ENCODE peak calls at places on chromosomes 11 and 22, in six cellular contexts. One of them, this sample, is unnamed.

GRCh38 chr22:44732661-44733060 is 19.7 kb upstream of the ARHGAP8 start:
- DNase-seq in H1: no peak
- DNase-seq in IMR-90: no peak
- DNase-seq in neuronal stem cell: no peak
- DNase-seq in trophoblast cell: no peak
- DNase-seq in mesenchymal stem cell: no peak
- DNase-seq in this sample: no peak

GRCh38 chr11:72084960-72085359 is 4.3 kb downstream of the LRRC51 start:
- DNase-seq in mesenchymal stem cell: no peak
- DNase-seq in H1: no peak
- DNase-seq in neuronal stem cell: no peak
- DNase-seq in IMR-90: no peak
- DNase-seq in trophoblast cell: no peak
- DNase-seq in this sample: no peak

GRCh38 chr11:130156108-130157022 is 3.2 kb upstream of the ST14 start:
- DNase-seq in trophoblast cell: no peak
- DNase-seq in H1: no peak
- DNase-seq in mesenchymal stem cell: no peak
- DNase-seq in IMR-90: no peak
- DNase-seq in neuronal stem cell: no peak
- DNase-seq in this sample: no peak

GRCh38 chr11:120606116-120607010 is 94.8 kb downstream of the GRIK4 start:
- DNase-seq in mesenchymal stem cell: no peak
- DNase-seq in neuronal stem cell: no peak
- DNase-seq in trophoblast cell: no peak
- DNase-seq in H1: no peak
- DNase-seq in IMR-90: no peak
- DNase-seq in this sample: no peak

GRCh38 chr11:20608938-20609337 is 9.5 kb downstream of the SLC6A5 start:
- DNase-seq in trophoblast cell: no peak
- DNase-seq in mesenchymal stem cell: no peak
- DNase-seq in IMR-90: no peak
- DNase-seq in neuronal stem cell: no peak
- DNase-seq in H1: no peak
- DNase-seq in this sample: no peak

GRCh38 chr22:50340157-50340879 is 2.8 kb upstream of the PPP6R2 start:
- DNase-seq in neuronal stem cell: no peak
- DNase-seq in IMR-90: no peak
- DNase-seq in H1: no peak
- DNase-seq in mesenchymal stem cell: peak
- DNase-seq in trophoblast cell: peak
- DNase-seq in this sample: no peak

GRCh38 chr11:24617856-24618255 is 121.0 kb downstream of the LUZP2 start:
- DNase-seq in mesenchymal stem cell: no peak
- DNase-seq in IMR-90: no peak
- DNase-seq in H1: no peak
- DNase-seq in neuronal stem cell: no peak
- DNase-seq in trophoblast cell: no peak
- DNase-seq in this sample: no peak

GRCh38 chr22:25970996-25971811 is 198.1 kb upstream of the SEZ6L start:
- DNase-seq in neuronal stem cell: no peak
- DNase-seq in H1: peak
- DNase-seq in trophoblast cell: no peak
- DNase-seq in mesenchymal stem cell: no peak
- DNase-seq in IMR-90: no peak
- DNase-seq in this sample: peak

GRCh38 chr11:10511046-10511711 is 29.8 kb downstream of the RNF141 start:
- DNase-seq in IMR-90: no peak
- DNase-seq in H1: peak
- DNase-seq in neuronal stem cell: peak
- DNase-seq in mesenchymal stem cell: no peak
- DNase-seq in trophoblast cell: no peak
- DNase-seq in this sample: peak

GRCh38 chr11:10305964-10306918 is 1.4 kb downstream of the ADM start:
- DNase-seq in mesenchymal stem cell: peak
- DNase-seq in neuronal stem cell: no peak
- DNase-seq in H1: no peak
- DNase-seq in trophoblast cell: peak
- DNase-seq in IMR-90: peak
- DNase-seq in this sample: peak

GRCh38 chr11:113553235-113553634 is 78.0 kb upstream of the DRD2 start:
- DNase-seq in IMR-90: peak
- DNase-seq in trophoblast cell: peak
- DNase-seq in H1: peak
- DNase-seq in neuronal stem cell: peak
- DNase-seq in mesenchymal stem cell: peak
- DNase-seq in this sample: peak

GRCh38 chr11:128039140-128040021 is 548.0 kb downstream of the ETS1 start:
- DNase-seq in mesenchymal stem cell: peak
- DNase-seq in neuronal stem cell: no peak
- DNase-seq in IMR-90: peak
- DNase-seq in H1: no peak
- DNase-seq in trophoblast cell: peak
- DNase-seq in this sample: no peak

GRCh38 chr11:88553204-88553603 is 215.7 kb upstream of the CTSC start:
- DNase-seq in H1: no peak
- DNase-seq in neuronal stem cell: no peak
- DNase-seq in IMR-90: peak
- DNase-seq in mesenchymal stem cell: peak
- DNase-seq in trophoblast cell: no peak
- DNase-seq in this sample: no peak

GRCh38 chr22:33242078-33242477 is 183.9 kb upstream of the SYN3 start:
- DNase-seq in neuronal stem cell: no peak
- DNase-seq in IMR-90: no peak
- DNase-seq in H1: no peak
- DNase-seq in mesenchymal stem cell: no peak
- DNase-seq in trophoblast cell: no peak
- DNase-seq in this sample: no peak

GRCh38 chr22:33038131-33038772 is 19.9 kb downstream of the SYN3 start:
- DNase-seq in mesenchymal stem cell: no peak
- DNase-seq in H1: no peak
- DNase-seq in neuronal stem cell: peak
- DNase-seq in trophoblast cell: peak
- DNase-seq in IMR-90: no peak
- DNase-seq in this sample: no peak

GRCh38 chr11:72896431-72896830 is 82.2 kb downstream of the ATG16L2 start:
- DNase-seq in H1: no peak
- DNase-seq in neuronal stem cell: no peak
- DNase-seq in mesenchymal stem cell: no peak
- DNase-seq in trophoblast cell: no peak
- DNase-seq in IMR-90: no peak
- DNase-seq in this sample: no peak

GRCh38 chr11:94028436-94028835 is 7.3 kb downstream of the HEPHL1 start:
- DNase-seq in mesenchymal stem cell: peak
- DNase-seq in trophoblast cell: peak
- DNase-seq in neuronal stem cell: no peak
- DNase-seq in H1: no peak
- DNase-seq in IMR-90: peak
- DNase-seq in this sample: no peak

GRCh38 chr22:29904020-29904419 is 21.0 kb downstream of the MTMR3 start:
- DNase-seq in mesenchymal stem cell: no peak
- DNase-seq in trophoblast cell: peak
- DNase-seq in neuronal stem cell: no peak
- DNase-seq in H1: no peak
- DNase-seq in IMR-90: no peak
- DNase-seq in this sample: no peak

GRCh38 chr22:21734540-21735197 is 925 bp downstream of the YPEL1 start:
- DNase-seq in trophoblast cell: peak
- DNase-seq in IMR-90: no peak
- DNase-seq in neuronal stem cell: no peak
- DNase-seq in H1: no peak
- DNase-seq in mesenchymal stem cell: no peak
- DNase-seq in this sample: no peak

DNA sequence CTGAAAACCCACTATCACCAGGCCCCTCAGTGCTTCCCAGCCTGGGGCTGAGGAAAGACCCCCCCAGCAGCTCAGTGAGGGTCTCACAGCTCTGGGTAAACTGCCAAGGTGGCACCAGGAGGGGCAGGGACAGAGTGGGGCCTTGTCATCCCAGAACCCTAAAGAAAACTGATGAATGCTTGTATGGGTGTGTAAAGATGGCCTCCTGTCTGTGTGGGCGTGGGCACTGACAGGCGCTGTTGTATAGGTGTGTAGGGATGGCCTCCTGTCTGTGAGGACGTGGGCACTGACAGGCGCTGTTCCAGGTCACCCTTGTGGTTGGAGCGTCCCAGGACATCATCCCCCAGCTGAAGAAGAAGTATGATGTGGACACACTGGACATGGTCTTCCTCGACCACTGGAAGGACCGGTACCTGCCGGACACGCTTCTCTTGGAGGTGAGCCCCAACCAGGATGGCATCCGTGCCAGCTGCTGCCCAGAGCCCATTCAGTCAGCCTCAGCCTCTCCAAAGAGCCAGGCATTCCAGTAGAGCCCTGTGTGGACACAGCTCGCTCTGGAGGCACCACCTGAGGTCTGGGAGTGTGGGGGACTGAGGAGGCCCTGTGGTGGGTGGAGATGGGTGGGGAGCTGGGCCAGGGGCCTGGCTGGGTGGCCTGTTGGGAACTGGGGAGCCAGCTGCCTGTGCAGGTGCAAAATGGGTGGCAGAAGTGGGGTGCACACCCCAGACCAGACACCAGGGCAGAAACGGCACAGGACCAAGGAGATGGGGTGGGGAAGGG is 22.4 kb upstream of the TXNRD2 start:
- DNase-seq in trophoblast cell: no peak
- DNase-seq in H1: no peak
- DNase-seq in neuronal stem cell: no peak
- DNase-seq in mesenchymal stem cell: no peak
- DNase-seq in IMR-90: no peak
- DNase-seq in this sample: no peak
- H3K14ac ChIP-seq in trophoblast cell: peak
- H3K14ac ChIP-seq in H1: no peak
- H3K14ac ChIP-seq in neuronal stem cell: peak
- H3K14ac ChIP-seq in mesenchymal stem cell: no peak
- H3K14ac ChIP-seq in IMR-90: no peak
- H3K14ac ChIP-seq in this sample: no peak

DNA sequence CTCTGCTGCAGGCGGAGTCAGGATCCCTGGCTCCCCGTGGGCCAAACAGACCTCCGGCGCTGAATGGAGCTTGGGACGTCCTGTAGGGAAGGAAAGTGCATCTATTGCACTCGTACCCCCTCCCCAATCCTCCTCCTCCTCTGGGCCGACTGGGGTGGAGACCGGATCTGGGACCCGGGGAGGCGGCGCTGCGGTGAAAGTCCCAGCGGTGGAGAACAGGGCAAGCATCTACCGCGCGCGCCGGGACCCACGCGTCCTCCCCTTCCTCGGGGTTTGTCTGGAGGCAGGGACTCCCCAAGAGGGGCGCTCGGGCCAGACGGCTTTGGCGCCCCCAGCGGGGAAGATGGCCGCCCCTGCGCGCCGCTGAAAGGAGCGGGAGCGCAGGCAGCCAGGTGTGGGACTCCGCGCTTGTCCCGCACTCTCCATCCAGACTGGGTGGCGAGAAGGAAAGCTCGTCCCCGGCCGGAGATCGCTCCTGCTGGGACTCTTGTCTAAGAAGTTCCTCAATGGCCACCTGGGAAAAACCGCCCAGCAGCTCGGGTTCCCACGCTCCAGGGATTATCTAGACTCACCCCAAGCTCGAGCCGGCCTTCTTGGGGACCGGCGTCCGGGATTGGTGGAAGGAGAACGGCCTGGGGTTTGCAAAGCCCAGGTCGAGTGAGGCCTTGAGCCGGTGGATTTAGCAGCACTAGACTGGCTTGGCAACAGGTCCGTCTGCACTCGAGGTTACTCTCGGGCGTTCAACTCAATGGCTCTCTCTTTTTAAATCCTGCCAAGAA is 718 bp downstream of the FADS2 start:
- DNase-seq in mesenchymal stem cell: peak
- DNase-seq in H1: no peak
- DNase-seq in trophoblast cell: peak
- DNase-seq in IMR-90: no peak
- DNase-seq in neuronal stem cell: peak
- DNase-seq in this sample: peak
- H4K8ac ChIP-seq in mesenchymal stem cell: peak
- H4K8ac ChIP-seq in H1: peak
- H4K8ac ChIP-seq in trophoblast cell: peak
- H4K8ac ChIP-seq in IMR-90: peak
- H4K8ac ChIP-seq in neuronal stem cell: no peak
- H4K8ac ChIP-seq in this sample: no peak

GRCh38 chr22:27602390-27602789 is 199.2 kb downstream of the MN1 start:
- DNase-seq in trophoblast cell: no peak
- DNase-seq in H1: no peak
- DNase-seq in neuronal stem cell: no peak
- DNase-seq in mesenchymal stem cell: no peak
- DNase-seq in IMR-90: no peak
- DNase-seq in this sample: peak

GRCh38 chr22:27603823-27604190 is 197.7 kb downstream of the MN1 start:
- DNase-seq in IMR-90: no peak
- DNase-seq in trophoblast cell: peak
- DNase-seq in mesenchymal stem cell: no peak
- DNase-seq in neuronal stem cell: no peak
- DNase-seq in H1: no peak
- DNase-seq in this sample: no peak

GRCh38 chr22:27601195-27601594 is 200.4 kb downstream of the MN1 start:
- DNase-seq in neuronal stem cell: no peak
- DNase-seq in H1: no peak
- DNase-seq in trophoblast cell: no peak
- DNase-seq in IMR-90: no peak
- DNase-seq in mesenchymal stem cell: no peak
- DNase-seq in this sample: no peak

GRCh38 chr22:27605390-27605789 is 196.2 kb downstream of the MN1 start:
- DNase-seq in IMR-90: no peak
- DNase-seq in H1: no peak
- DNase-seq in neuronal stem cell: no peak
- DNase-seq in mesenchymal stem cell: no peak
- DNase-seq in trophoblast cell: no peak
- DNase-seq in this sample: no peak

GRCh38 chr22:27603111-27603822 is 198.3 kb downstream of the MN1 start:
- DNase-seq in IMR-90: no peak
- DNase-seq in H1: no peak
- DNase-seq in neuronal stem cell: no peak
- DNase-seq in mesenchymal stem cell: no peak
- DNase-seq in trophoblast cell: no peak
- DNase-seq in this sample: no peak
- H3K14ac ChIP-seq in IMR-90: no peak
- H3K14ac ChIP-seq in H1: no peak
- H3K14ac ChIP-seq in neuronal stem cell: no peak
- H3K14ac ChIP-seq in mesenchymal stem cell: no peak
- H3K14ac ChIP-seq in trophoblast cell: no peak
- H3K14ac ChIP-seq in this sample: no peak

GRCh38 chr11:27210509-27210908 is 152.5 kb downstream of the CCDC34 start:
- DNase-seq in neuronal stem cell: no peak
- DNase-seq in trophoblast cell: no peak
- DNase-seq in H1: no peak
- DNase-seq in IMR-90: no peak
- DNase-seq in mesenchymal stem cell: no peak
- DNase-seq in this sample: no peak

GRCh38 chr11:27214713-27215112 is 148.3 kb downstream of the CCDC34 start:
- DNase-seq in H1: no peak
- DNase-seq in IMR-90: no peak
- DNase-seq in trophoblast cell: no peak
- DNase-seq in neuronal stem cell: no peak
- DNase-seq in mesenchymal stem cell: no peak
- DNase-seq in this sample: no peak

GRCh38 chr11:27213232-27213660 is 149.8 kb downstream of the CCDC34 start:
- DNase-seq in mesenchymal stem cell: peak
- DNase-seq in neuronal stem cell: peak
- DNase-seq in H1: no peak
- DNase-seq in trophoblast cell: peak
- DNase-seq in IMR-90: peak
- DNase-seq in this sample: no peak

GRCh38 chr11:27211370-27212127 is 151.5 kb downstream of the CCDC34 start:
- DNase-seq in neuronal stem cell: no peak
- DNase-seq in IMR-90: no peak
- DNase-seq in trophoblast cell: peak
- DNase-seq in mesenchymal stem cell: no peak
- DNase-seq in H1: no peak
- DNase-seq in this sample: no peak

GRCh38 chr11:27212248-27212780 is 150.7 kb downstream of the CCDC34 start:
- DNase-seq in mesenchymal stem cell: no peak
- DNase-seq in neuronal stem cell: no peak
- DNase-seq in trophoblast cell: no peak
- DNase-seq in IMR-90: no peak
- DNase-seq in H1: no peak
- DNase-seq in this sample: no peak
- H4K8ac ChIP-seq in mesenchymal stem cell: no peak
- H4K8ac ChIP-seq in neuronal stem cell: no peak
- H4K8ac ChIP-seq in trophoblast cell: no peak
- H4K8ac ChIP-seq in IMR-90: peak
- H4K8ac ChIP-seq in H1: no peak
- H4K8ac ChIP-seq in this sample: no peak